ENCODE peak calls at places on chromosomes 4 and X, in ten cellular contexts. A is NCI-H1092; J is GM13977; N is NCI-H774; M is stimulated activated CD4-positive, alpha-beta T cell treated with anti-CD3 and anti-CD28 coated beads, Interleukin-15, amount 100 ng/mL, for 24 hours; C is G401; T is pancreas; G is GM04503; H is NCI-H1694 treated with DMSO at 0.1 percent for 48 hours; V is skeletal muscle cell. I is an unnamed sample.

GRCh38 chr4:119550857-119551532 is 77.6 kb downstream of the PDE5A start:
- DNase-seq in V (no peak), H (no peak), G (no peak), T (no peak), A (no peak), N (no peak), J (no peak), M (no peak), C (no peak), I (no peak)

GRCh38 chr4:40180356-40180755 is 16.5 kb upstream of the RHOH start:
- DNase-seq in G (peak; percentile 83), A (no peak), T (no peak), N (no peak), C (no peak), H (no peak), V (peak; percentile 91), J (no peak), M (no peak), I (no peak)

GRCh38 chrX:108001218-108001814 is 19.1 kb upstream of the TEX13B start:
- DNase-seq in H (peak; percentile 68), C (no peak), M (peak; percentile 22), T (no peak), J (peak; percentile 34), V (no peak), A (peak; percentile 34), G (no peak), N (no peak), I (no peak)

GRCh38 chr4:57661707-57662106 is 551.5 kb upstream of the IGFBP7 start:
- DNase-seq in M (no peak), V (no peak), N (no peak), C (no peak), T (no peak), A (no peak), J (no peak), G (no peak), H (no peak), I (no peak)

GRCh38 chrX:129577473-129577872 is 37.4 kb downstream of the OCRL start:
- DNase-seq in V (peak; percentile 50), A (no peak), J (no peak), C (no peak), M (no peak), T (no peak), G (no peak), N (no peak), H (no peak), I (no peak)

GRCh38 chrX:102746134-102746584 is 25.6 kb downstream of the GPRASP3 start:
- DNase-seq in T (peak; percentile 18), N (no peak), A (no peak), C (peak; percentile 36), H (no peak), G (no peak), J (peak; percentile 27), M (peak; percentile 30), V (no peak), I (peak; percentile 34)

GRCh38 chr4:173420324-173420752 is 21.4 kb upstream of the SCRG1 start:
- DNase-seq in J (peak; percentile 30), H (peak; percentile 66), G (no peak), M (no peak), A (peak; percentile 4), T (no peak), V (no peak), C (peak; percentile 58), N (no peak), I (peak; percentile 29)

GRCh38 chr4:94728056-94728766 is 29.5 kb upstream of the BMPR1B start:
- DNase-seq in H (no peak), V (no peak), T (no peak), J (no peak), N (no peak), G (no peak), M (no peak), C (no peak), A (no peak), I (no peak)

GRCh38 chr4:43374352-43374751 is 481.8 kb downstream of the GRXCR1 start:
- DNase-seq in J (no peak), T (no peak), H (peak; percentile 25), A (no peak), C (no peak), G (no peak), N (no peak), V (no peak), M (no peak), I (no peak)

GRCh38 chr4:119300388-119301131 is 21.4 kb downstream of the FABP2 start:
- DNase-seq in T (peak; percentile 97), V (peak; percentile 72), M (peak; percentile 96), J (peak; percentile 86), G (peak; percentile 64), N (no peak), A (no peak), H (no peak), C (peak; percentile 83), I (peak; percentile 90)

GRCh38 chrX:43566170-43566569 is 89.9 kb upstream of the MAOA start:
- DNase-seq in M (no peak), T (no peak), N (no peak), V (no peak), H (no peak), A (no peak), G (no peak), J (no peak), C (no peak), I (no peak)

GRCh38 chr4:185209031-185209851 is at the start of gene SNX25:
- DNase-seq in H (peak; percentile 51), G (no peak), J (peak; percentile 92), C (peak; percentile 94), V (no peak), T (peak; percentile 94), N (peak; percentile 61), M (peak; percentile 93), A (peak; percentile 75), I (peak; percentile 93)

GRCh38 chr4:175091649-175092048 is 173.5 kb downstream of the ADAM29 start:
- DNase-seq in T (no peak), C (no peak), V (no peak), J (no peak), N (no peak), M (no peak), G (no peak), A (no peak), H (no peak), I (no peak)

GRCh38 chr4:153260553-153261306 is 56.5 kb downstream of the TRIM2 start:
- DNase-seq in H (no peak), V (no peak), C (no peak), A (no peak), N (no peak), T (no peak), G (no peak), J (no peak), M (no peak), I (no peak)

GRCh38 chr4:53703267-53703655 is 112.0 kb upstream of the LNX1 start:
- DNase-seq in T (no peak), M (no peak), A (no peak), H (no peak), J (no peak), G (no peak), V (no peak), C (no peak), N (no peak), I (no peak)

GRCh38 chr4:41413670-41414069 is 124.3 kb upstream of the LIMCH1 start:
- DNase-seq in J (no peak), N (no peak), A (no peak), V (no peak), C (no peak), M (no peak), T (no peak), G (no peak), H (no peak), I (no peak)

GRCh38 chr4:128354205-128354821 is 66.7 kb upstream of the PGRMC2 start:
- DNase-seq in C (no peak), H (no peak), G (peak; percentile 97), A (no peak), M (no peak), T (peak; percentile 50), J (no peak), N (no peak), V (peak; percentile 82), I (no peak)

GRCh38 chr4:118849867-118850812 is 14.2 kb upstream of the SEC24D start:
- DNase-seq in J (no peak), N (no peak), C (no peak), T (no peak), H (no peak), M (peak; percentile 25), A (no peak), G (no peak), V (no peak), I (peak; percentile 44)

GRCh38 chrX:70254909-70255308 is 5.1 kb downstream of the P2RY4 start:
- DNase-seq in H (no peak), M (no peak), G (no peak), V (no peak), N (no peak), C (no peak), A (no peak), J (no peak), T (no peak), I (no peak)

GRCh38 chr4:134243742-134244713 is 42.4 kb upstream of the PABPC4L start:
- DNase-seq in T (peak; percentile 4), J (no peak), G (no peak), A (no peak), C (no peak), V (no peak), H (no peak), M (no peak), N (no peak), I (no peak)

GRCh38 chrX:40434443-40434842 is 146.3 kb upstream of the ATP6AP2 start:
- DNase-seq in V (no peak), G (no peak), J (no peak), H (no peak), T (no peak), A (no peak), N (no peak), C (no peak), M (no peak), I (no peak)